ENCODE peak calls at places on chromosomes 4 and X, in ten cellular contexts. U is fibroblast of lung, H is astrocyte, Y is MM.1S, M is DND-41, K is endothelial cell of umbilical vein, B is A549, V is IMR-90, C is SK-N-SH, Z is K562. W is an unnamed sample. For H3K9me3, the result is how much of the 10 kb centered on the place peaks cover.

GRCh38 chr4:44493924-44494323 is 45.3 kb upstream of the KCTD8 start:
- DNase-seq in U (no peak), H (peak), Y (peak), M (no peak), K (peak), B (peak), V (no peak), C (peak), Z (peak), W (no peak)

GRCh38 chr4:139619644-139620043 is 46.0 kb upstream of the MGST2 start:
- DNase-seq in U (peak), H (no peak), Y (peak), M (peak), K (no peak), B (peak), V (no peak), C (no peak), Z (peak), W (no peak)

GRCh38 chrX:71846429-71846828 is 64.2 kb upstream of the NHSL2 start:
- DNase-seq in U (peak), H (peak), Y (no peak), M (no peak), K (peak), B (no peak), V (peak), C (no peak), Z (no peak), W (no peak)

GRCh38 chr4:188121530-188121929 is 12.1 kb upstream of the TRIML2 start:
- DNase-seq in U (no peak), H (no peak), Y (no peak), M (no peak), K (no peak), B (no peak), V (no peak), C (no peak), Z (no peak), W (no peak)

GRCh38 chrX:16250296-16250695 is 83.0 kb downstream of the MAGEB17 start:
- DNase-seq in U (peak), H (peak), Y (no peak), M (no peak), K (no peak), B (no peak), V (peak), C (no peak), Z (no peak), W (no peak)

GRCh38 chr4:98516042-98516440 is 142.4 kb downstream of the TSPAN5 start:
- DNase-seq in U (peak), H (peak), Y (no peak), M (no peak), K (peak), B (peak), V (peak), C (no peak), Z (peak), W (peak)

GRCh38 chr4:112036881-112037280 is 108.4 kb upstream of the FAM241A start:
- DNase-seq in U (no peak), H (no peak), Y (no peak), M (no peak), K (no peak), B (no peak), V (no peak), C (no peak), Z (no peak), W (peak)

GRCh38 chr4:105272002-105272401 is 125.3 kb downstream of the TET2 start:
- DNase-seq in U (no peak), H (no peak), Y (no peak), M (no peak), K (no peak), B (no peak), V (no peak), C (no peak), Z (no peak), W (no peak)

GRCh38 chrX:129738466-129739308 is at the start of gene XPNPEP2:
- DNase-seq in U (no peak), H (no peak), Y (no peak), M (no peak), K (no peak), B (no peak), V (peak), C (peak), Z (no peak), W (no peak)

GRCh38 chr4:4386296-4386735 is 586 bp upstream of the NSG1 start:
- DNase-seq in U (no peak), H (no peak), Y (no peak), M (peak), K (no peak), B (peak), V (no peak), C (peak), Z (peak), W (peak)

GRCh38 chr4:189235599-189235998 is 705.1 kb upstream of the FRG1 start:
- DNase-seq in U (no peak), H (no peak), Y (no peak), M (no peak), K (no peak), B (no peak), V (no peak), C (no peak), Z (no peak), W (no peak)

GRCh38 chr4:84965558-84966381 is 720 bp downstream of the WDFY3 start:
- DNase-seq in U (peak), H (no peak), Y (no peak), M (no peak), K (peak), B (peak), V (peak), C (peak), Z (peak), W (peak)

GRCh38 chr4:108492816-108493595 is 127.4 kb upstream of the RPL34 start:
- DNase-seq in U (peak), H (peak), Y (peak), M (peak), K (no peak), B (peak), V (peak), C (peak), Z (no peak), W (no peak)

GRCh38 chr4:155539746-155540145 is 126.9 kb upstream of the GUCY1A1 start:
- DNase-seq in U (peak), H (no peak), Y (no peak), M (no peak), K (no peak), B (no peak), V (peak), C (no peak), Z (no peak), W (peak)

GRCh38 chrX:52217494-52218160 is 32.9 kb downstream of the MAGED4 start:
- DNase-seq in U (no peak), H (no peak), Y (no peak), M (no peak), K (no peak), B (no peak), V (no peak), C (no peak), Z (no peak), W (no peak)

GRCh38 chr4:130359537-130359936 is 1263.6 kb downstream of the C4orf33 start:
- DNase-seq in U (peak), H (peak), Y (no peak), M (no peak), K (peak), B (peak), V (peak), C (peak), Z (no peak), W (no peak)

GRCh38 chr4:110970642-110971041 is 347.8 kb upstream of the PITX2 start:
- DNase-seq in U (peak), H (peak), Y (peak), M (peak), K (peak), B (peak), V (peak), C (no peak), Z (no peak), W (peak)

GRCh38 chr4:8078610-8079015 is 80.0 kb downstream of the ABLIM2 start:
- DNase-seq in U (no peak), H (no peak), Y (no peak), M (no peak), K (no peak), B (no peak), V (no peak), C (no peak), Z (no peak), W (peak)

GRCh38 chr4:129335263-129335662 is 239.3 kb downstream of the C4orf33 start:
- DNase-seq in U (no peak), H (no peak), Y (no peak), M (no peak), K (no peak), B (no peak), V (no peak), C (no peak), Z (no peak), W (no peak)

GRCh38 chr4:25031077-25031606 is 396 bp upstream of the LGI2 start:
- DNase-seq in U (peak), H (peak), Y (no peak), M (no peak), K (no peak), B (no peak), V (no peak), C (peak), Z (no peak), W (peak)

GRCh38 chrX:120512627-120513026 is 43.5 kb upstream of the LAMP2 start:
- DNase-seq in U (no peak), H (no peak), Y (no peak), M (no peak), K (no peak), B (no peak), V (no peak), C (no peak), Z (no peak), W (no peak)

GRCh38 chr4:8340721-8341680 is 71.4 kb downstream of the HTRA3 start:
- DNase-seq in U (no peak), H (no peak), Y (no peak), M (no peak), K (no peak), B (no peak), V (no peak), C (no peak), Z (no peak), W (peak)

GRCh38 chr4:140326395-140326993 is 47.0 kb upstream of the SCOC start:
- DNase-seq in U (peak), H (peak), Y (peak), M (peak), K (peak), B (peak), V (peak), C (peak), Z (peak), W (no peak)

GRCh38 chrX:132957211-132958085 is 981 bp downstream of the HS6ST2 start:
- DNase-seq in U (peak), H (peak), Y (no peak), M (peak), K (peak), B (peak), V (no peak), C (peak), Z (no peak), W (no peak)

GRCh38 chr4:2407991-2408342 is 10.5 kb downstream of the ZFYVE28 start:
- DNase-seq in U (no peak), H (no peak), Y (no peak), M (no peak), K (no peak), B (no peak), V (no peak), C (no peak), Z (no peak), W (no peak)

GRCh38 chrX:148380614-148381561 is 119.5 kb upstream of the AFF2 start:
- DNase-seq in U (peak), H (peak), Y (peak), M (peak), K (no peak), B (no peak), V (no peak), C (no peak), Z (no peak), W (no peak)

GRCh38 chrX:36867143-36867542 is 141.0 kb upstream of the FAM47C start:
- DNase-seq in U (peak), H (peak), Y (peak), M (no peak), K (peak), B (peak), V (peak), C (peak), Z (peak), W (peak)

DNA sequence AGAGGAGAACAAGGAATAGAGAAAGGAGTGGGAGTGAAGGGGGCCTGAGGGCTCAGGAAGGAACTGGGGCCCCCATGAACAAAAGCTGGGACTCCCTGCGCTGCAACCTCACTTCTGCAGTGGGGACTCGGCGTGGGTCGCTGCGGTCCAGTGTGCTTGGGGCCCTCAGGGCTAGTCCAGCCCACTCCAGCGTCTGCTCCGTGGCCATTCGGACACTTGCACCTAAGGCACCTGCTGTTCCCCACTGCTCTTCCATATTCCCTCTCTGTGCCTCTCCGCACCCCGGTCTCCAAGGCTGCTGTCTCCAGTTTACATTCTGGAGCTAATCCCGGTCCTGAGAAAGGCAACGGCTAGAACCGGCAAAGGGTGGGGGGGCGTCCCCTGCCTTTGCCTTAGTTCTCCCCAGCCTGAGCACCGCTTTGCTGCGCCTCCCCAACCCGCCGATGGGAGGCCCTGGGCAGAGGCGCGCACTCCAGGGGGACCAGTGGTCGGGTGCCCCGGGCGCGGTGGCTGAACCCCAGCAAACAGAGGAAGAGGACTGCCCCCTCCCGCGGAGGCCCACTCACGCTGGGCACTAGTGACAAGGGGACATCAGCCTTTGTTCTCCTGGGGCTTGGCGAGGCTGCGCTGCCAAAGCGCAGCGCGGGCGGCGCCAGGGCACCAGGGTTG is 327.7 kb upstream of the F9 start:
- DNase-seq in U (no peak), H (no peak), Y (no peak), M (no peak), K (no peak), B (no peak), V (no peak), C (no peak), Z (no peak), W (no peak)
- TF ChIP-seq CTCF in U (no peak), H (no peak), Y (no peak), M (no peak), K (no peak), B (no peak), V (no peak), C (no peak), Z (no peak), W (no peak)

GRCh38 chrX:154595559-154595958 is 10.6 kb downstream of the CTAG1A start:
- DNase-seq in U (peak), H (peak), Y (no peak), M (no peak), K (no peak), B (no peak), V (no peak), C (no peak), Z (no peak), W (no peak)
- H3K9me3 ChIP-seq in U (under half), H (under half), Y (under half), M (under half), K (under half), B (under half), V (under half), C (under half), Z (under half), W (under half)

DNA sequence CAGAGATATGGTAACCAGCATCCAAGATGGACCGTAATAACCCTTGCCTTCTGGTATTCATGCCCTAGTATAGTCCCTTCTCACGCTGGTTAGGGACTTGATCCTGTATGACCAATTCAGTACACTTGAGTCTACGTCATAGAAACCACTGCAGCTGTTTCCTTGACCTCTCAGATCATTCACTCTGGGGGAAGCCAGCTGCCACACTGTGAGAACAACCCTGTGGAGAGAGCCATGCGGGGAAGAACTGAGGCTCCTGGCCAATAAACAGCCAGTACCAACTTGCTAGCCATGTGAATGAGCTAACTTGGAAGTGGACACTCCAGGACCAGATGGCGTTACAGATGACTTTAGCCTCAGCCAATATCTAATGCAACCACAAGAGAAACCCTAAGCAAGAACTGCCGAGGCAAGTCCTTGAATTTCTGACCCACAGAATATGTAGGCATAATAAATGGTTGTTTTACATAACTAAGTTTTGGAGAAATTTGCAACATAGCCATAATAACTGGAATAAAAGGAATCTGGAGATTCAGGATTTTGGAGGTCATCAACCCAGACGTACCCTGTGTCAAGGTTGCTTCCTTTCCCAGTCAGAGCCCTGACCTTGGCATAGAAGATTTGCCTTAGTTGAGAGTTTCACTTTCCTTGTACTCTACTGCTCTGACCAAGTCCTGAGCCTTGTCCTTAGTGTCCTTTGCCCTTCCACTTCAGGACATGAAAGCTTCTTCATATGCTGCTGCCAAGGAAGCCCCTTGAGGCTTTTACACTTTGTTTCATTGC is 87.3 kb upstream of the ZNF81 start:
- DNase-seq in U (peak), H (peak), Y (peak), M (no peak), K (no peak), B (no peak), V (peak), C (no peak), Z (no peak), W (no peak)
- H3K4me2 ChIP-seq in U (no peak), H (no peak), Y (no peak), M (no peak), K (no peak), B (no peak), V (no peak), C (no peak), Z (no peak), W (no peak)

DNA sequence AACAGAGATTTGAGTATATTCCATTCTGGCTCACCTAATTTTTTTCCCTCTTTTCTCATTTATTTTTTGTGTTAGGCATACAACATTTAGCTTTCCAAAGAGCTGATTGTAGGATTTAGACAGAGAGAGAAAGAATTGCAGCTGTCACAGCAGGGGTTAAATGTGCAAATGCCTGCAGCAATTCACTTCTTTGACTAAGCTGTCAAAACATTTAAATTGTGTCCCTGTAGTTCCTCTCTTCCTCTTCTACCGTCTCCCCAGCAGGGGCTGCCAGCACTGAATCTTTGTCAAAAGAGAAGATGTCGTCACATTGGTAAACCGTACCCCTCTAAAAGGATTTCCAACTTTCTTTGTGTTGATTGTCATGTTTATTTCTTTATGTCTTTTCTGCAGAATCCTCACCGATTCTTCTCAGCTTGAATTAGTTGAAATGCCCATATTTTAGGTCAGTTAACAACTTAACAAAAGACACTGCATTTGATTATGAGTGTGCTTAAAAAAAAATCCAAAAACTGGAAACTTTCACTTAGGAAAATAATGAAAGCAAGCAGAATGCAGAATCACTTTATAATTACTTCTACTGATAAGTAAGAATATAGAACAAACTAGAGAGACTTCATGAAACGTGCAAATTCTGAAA is 111.1 kb upstream of the PTPN13 start:
- DNase-seq in U (peak), H (no peak), Y (no peak), M (peak), K (no peak), B (no peak), V (no peak), C (peak), Z (no peak), W (peak)
- TF ChIP-seq CTCF in U (peak), H (peak), Y (no peak), M (peak), K (no peak), B (no peak), V (peak), C (peak), Z (no peak), W (peak)

GRCh38 chr4:20044502-20044911 is 207.2 kb upstream of the SLIT2 start:
- DNase-seq in U (peak), H (peak), Y (no peak), M (no peak), K (peak), B (no peak), V (peak), C (no peak), Z (no peak), W (no peak)

GRCh38 chr4:20044936-20045335 is 206.8 kb upstream of the SLIT2 start:
- DNase-seq in U (no peak), H (no peak), Y (no peak), M (no peak), K (no peak), B (no peak), V (no peak), C (no peak), Z (no peak), W (no peak)

GRCh38 chr4:20041838-20042237 is 209.9 kb upstream of the SLIT2 start:
- DNase-seq in U (no peak), H (no peak), Y (no peak), M (no peak), K (no peak), B (no peak), V (no peak), C (no peak), Z (no peak), W (no peak)

GRCh38 chr4:20042769-20043168 is 208.9 kb upstream of the SLIT2 start:
- DNase-seq in U (no peak), H (no peak), Y (no peak), M (no peak), K (peak), B (no peak), V (no peak), C (no peak), Z (no peak), W (no peak)

DNA sequence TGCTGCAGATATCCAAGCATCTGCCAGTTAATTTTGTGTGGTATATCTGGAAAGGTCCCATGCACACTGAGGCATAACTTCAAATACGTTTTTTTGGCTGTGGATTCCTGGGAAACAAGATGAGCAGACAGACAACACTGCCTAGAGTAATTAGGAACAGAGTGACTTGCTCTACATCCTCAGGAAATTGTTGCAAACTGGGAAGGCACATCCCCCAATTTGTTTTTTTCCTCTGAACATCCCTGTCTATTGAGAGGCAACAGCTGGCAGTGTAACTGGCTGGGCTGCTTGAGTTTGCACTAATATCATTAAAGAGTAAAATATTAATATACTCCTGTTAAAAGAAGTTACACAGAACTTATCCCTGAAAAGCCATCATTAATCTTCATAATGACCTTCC is 207.7 kb upstream of the SLIT2 start:
- DNase-seq in U (no peak), H (no peak), Y (no peak), M (no peak), K (no peak), B (no peak), V (no peak), C (no peak), Z (no peak), W (no peak)
- H3K9me3 ChIP-seq in U (under half), H (under half), Y (under half), M (under half), K (under half), B (under half), V (under half), C (under half), Z (under half), W (under half)

W was measured in osteoblast.